ENCODE peak calls at places on chromosomes 7 and 10, in six cellular contexts. N is A549, D is HCT116, H is K562, Z is IMR-90, U is suprapubic skin. V is an unnamed sample.
A peak's percentile ranks its signal among the peaks of the same experiment; 100 is the strongest.

GRCh38 chr7:4823442-4824119 is 38.2 kb downstream of the PAPOLB start:
- DNase-seq in N (no peak), D (no peak), H (no peak), Z (no peak), U (peak; percentile 71), V (peak; percentile 44)

GRCh38 chr10:102542800-102543418 is 39.1 kb downstream of the SUFU start:
- DNase-seq in N (no peak), D (no peak), H (no peak), Z (peak; percentile 89), U (no peak), V (no peak)

GRCh38 chr10:3411044-3411443 is 238.5 kb upstream of the PITRM1 start:
- DNase-seq in N (no peak), D (no peak), H (no peak), Z (no peak), U (no peak), V (no peak)

GRCh38 chr10:90018819-90019218 is 317.4 kb downstream of the KIF20B start:
- DNase-seq in N (no peak), D (no peak), H (no peak), Z (no peak), U (no peak), V (no peak)

GRCh38 chr10:103086799-103087198 is 106.3 kb downstream of the NT5C2 start:
- DNase-seq in N (no peak), D (no peak), H (no peak), Z (no peak), U (no peak), V (no peak)

GRCh38 chr10:130300608-130301025 is 164.4 kb downstream of the GLRX3 start:
- DNase-seq in N (no peak), D (no peak), H (no peak), Z (no peak), U (no peak), V (peak; percentile 82)

GRCh38 chr7:47719675-47720074 is 137.8 kb upstream of the TNS3 start:
- DNase-seq in N (no peak), D (no peak), H (no peak), Z (no peak), U (no peak), V (no peak)

GRCh38 chr10:29731760-29732159 is 97.0 kb upstream of the SVIL start:
- DNase-seq in N (no peak), D (no peak), H (no peak), Z (no peak), U (no peak), V (no peak)

GRCh38 chr7:134140889-134141867 is 14.0 kb downstream of the LRGUK start:
- DNase-seq in N (peak; percentile 93), D (peak; percentile 15), H (peak; percentile 89), Z (peak; percentile 51), U (no peak), V (peak; percentile 54)

GRCh38 chr10:73119952-73120351 is 9.7 kb downstream of the NUDT13 start:
- DNase-seq in N (no peak), D (no peak), H (no peak), Z (no peak), U (no peak), V (no peak)

GRCh38 chr10:44016589-44017482 is 368.1 kb downstream of the CXCL12 start:
- DNase-seq in N (no peak), D (no peak), H (no peak), Z (peak; percentile 21), U (no peak), V (no peak)

GRCh38 chr7:36396150-36396549 is 6.5 kb downstream of the ANLN start:
- DNase-seq in N (no peak), D (no peak), H (no peak), Z (peak; percentile 75), U (no peak), V (no peak)

GRCh38 chr7:70093496-70093895 is 495.2 kb downstream of the AUTS2 start:
- DNase-seq in N (peak; percentile 3), D (no peak), H (no peak), Z (no peak), U (no peak), V (no peak)

GRCh38 chr7:42445691-42446090 is 208.7 kb upstream of the GLI3 start:
- DNase-seq in N (no peak), D (no peak), H (no peak), Z (no peak), U (no peak), V (no peak)

GRCh38 chr10:88207121-88207546 is 343.7 kb downstream of the PTEN start:
- DNase-seq in N (no peak), D (no peak), H (no peak), Z (no peak), U (no peak), V (no peak)

GRCh38 chr10:90051474-90051873 is 350.1 kb downstream of the KIF20B start:
- DNase-seq in N (no peak), D (no peak), H (no peak), Z (no peak), U (no peak), V (peak; percentile 28)

GRCh38 chr7:140876519-140877248 is 48.0 kb downstream of the BRAF start:
- DNase-seq in N (no peak), D (no peak), H (no peak), Z (peak; percentile 82), U (no peak), V (no peak)

GRCh38 chr10:79449181-79450146 is 4.0 kb upstream of the ZCCHC24 start:
- DNase-seq in N (no peak), D (no peak), H (no peak), Z (no peak), U (peak; percentile 61), V (peak; percentile 13)

GRCh38 chr7:10974717-10975032 is 1.0 kb downstream of the PHF14 start:
- DNase-seq in N (peak; percentile 6), D (no peak), H (no peak), Z (no peak), U (no peak), V (no peak)

GRCh38 chr7:120842131-120842621 is 15.8 kb downstream of the TSPAN12 start:
- DNase-seq in N (no peak), D (no peak), H (no peak), Z (no peak), U (no peak), V (no peak)

GRCh38 chr7:129853661-129854268 is 99.0 kb downstream of the UBE2H start:
- DNase-seq in N (no peak), D (peak; percentile 37), H (no peak), Z (no peak), U (no peak), V (no peak)
- H3K27ac ChIP-seq in N (peak overlapping the region; percentile 48), D (peak overlapping the region; percentile 97), H (no peak overlapping the region), Z (peak overlapping the region; percentile 74), U (peak overlapping the region; percentile 1), V (peak overlapping the region; percentile 12)

GRCh38 chr10:35422236-35422635 is 85.9 kb downstream of the CCNY start:
- DNase-seq in N (no peak), D (no peak), H (no peak), Z (peak; percentile 27), U (no peak), V (no peak)
- H3K4me1 ChIP-seq in N (peaks cover 83% of the 10 kb centered on the region), D (peaks cover 27% of the 10 kb centered on the region), H (no peaks in the 10 kb centered on the region), Z (peaks cover 33% of the 10 kb centered on the region), U (peaks cover 56% of the 10 kb centered on the region), V (peaks cover 60% of the 10 kb centered on the region)

DNA sequence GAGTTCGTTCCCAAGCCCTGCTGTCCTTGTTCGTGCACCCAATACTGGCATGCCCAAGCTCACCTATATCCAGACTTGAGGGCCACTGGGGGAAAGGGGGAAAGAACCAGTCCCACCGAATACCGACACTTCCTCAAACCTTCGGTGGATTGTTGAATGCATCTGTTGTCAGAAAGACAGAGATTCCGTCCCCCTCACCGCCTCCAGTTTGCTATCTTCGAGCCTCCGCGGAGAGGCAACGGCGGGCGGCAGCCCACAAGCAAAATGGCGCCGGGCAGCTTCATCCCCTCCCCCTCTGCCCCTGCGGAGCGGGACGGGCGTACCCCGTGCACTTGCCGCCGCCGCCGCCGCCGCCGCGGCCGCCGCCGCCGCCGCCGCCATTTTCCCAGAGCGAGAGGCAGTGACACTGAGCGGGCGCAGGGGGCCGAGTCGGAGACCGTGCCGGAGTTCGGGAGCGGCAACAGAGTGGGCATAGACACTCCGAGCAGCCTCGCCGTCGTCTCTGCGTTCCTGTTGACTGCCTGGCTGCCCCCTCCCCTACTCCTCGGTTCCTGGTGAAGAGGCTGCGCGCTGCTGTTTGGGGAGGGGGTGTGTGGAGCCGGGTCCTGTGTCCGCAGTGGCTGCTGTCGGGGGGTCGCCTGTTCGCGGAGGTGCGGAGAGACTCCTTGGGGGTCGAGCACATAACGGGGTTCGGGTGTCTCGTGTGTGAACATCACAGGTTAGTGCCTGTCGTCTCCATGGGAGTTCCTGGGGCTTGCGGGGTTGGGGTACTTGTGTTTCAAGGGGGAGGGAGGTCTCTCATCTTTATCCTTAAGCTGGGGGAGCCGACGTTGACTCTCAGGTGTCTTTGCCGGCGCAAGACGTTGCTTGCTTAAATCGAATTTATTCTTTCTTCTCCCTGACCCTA is at the start of gene KMT2E:
- DNase-seq in N (peak; percentile 64), D (peak; percentile 57), H (peak; percentile 91), Z (peak; percentile 77), U (peak; percentile 94), V (peak; percentile 93)
- TF ChIP-seq POLR2A in N (peak; percentile 45), D (peak; percentile 41), H (no peak), Z (no peak), U (peak; percentile 56), V (peak; percentile 40)

DNA sequence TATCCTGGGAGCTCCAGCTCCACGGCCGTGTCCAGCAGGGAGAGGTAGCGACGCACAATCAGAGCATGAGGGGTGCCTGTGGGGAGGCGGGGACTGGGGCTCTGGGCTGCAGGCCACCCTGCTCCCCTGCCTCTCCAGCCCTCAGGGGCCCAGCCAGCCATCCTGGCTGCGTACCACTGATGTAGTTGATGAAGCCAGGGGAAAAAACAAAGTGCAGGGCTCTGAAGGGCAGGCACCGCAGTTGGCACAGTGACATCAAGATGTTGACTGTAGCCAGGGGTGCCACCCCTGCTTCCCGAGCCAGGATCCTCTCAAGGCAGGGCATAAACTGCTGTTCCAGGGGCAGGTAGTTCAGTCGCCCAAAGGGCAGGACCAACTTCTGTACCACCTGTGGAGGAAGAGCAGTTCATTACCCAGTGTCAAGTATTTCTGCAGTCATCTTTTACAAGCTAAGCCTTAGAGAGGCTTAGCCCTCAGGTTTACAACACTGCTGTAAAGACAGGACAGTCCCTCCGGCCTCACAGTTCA is 2.8 kb downstream of the FASTK start:
- DNase-seq in N (no peak), D (no peak), H (no peak), Z (no peak), U (no peak), V (no peak)
- H3K27ac ChIP-seq in N (no peak overlapping the region), D (peak overlapping the region; percentile 94), H (peak overlapping the region; percentile 1), Z (no peak overlapping the region), U (peak overlapping the region; percentile 20), V (no peak overlapping the region)

GRCh38 chr10:125035588-125036298 is 93.8 kb downstream of the ZRANB1 start:
- DNase-seq in N (no peak), D (no peak), H (no peak), Z (no peak), U (no peak), V (no peak)

GRCh38 chr10:125041856-125042506 is 100.1 kb downstream of the ZRANB1 start:
- DNase-seq in N (no peak), D (no peak), H (no peak), Z (no peak), U (no peak), V (no peak)

GRCh38 chr10:125038637-125039036 is 96.7 kb downstream of the ZRANB1 start:
- DNase-seq in N (peak; percentile 38), D (peak; percentile 74), H (no peak), Z (no peak), U (no peak), V (peak; percentile 77)

GRCh38 chr10:125037145-125037544 is 95.2 kb downstream of the ZRANB1 start:
- DNase-seq in N (peak; percentile 91), D (peak; percentile 85), H (no peak), Z (peak; percentile 80), U (no peak), V (no peak)

GRCh38 chr10:125039354-125039769 is 97.4 kb downstream of the ZRANB1 start:
- DNase-seq in N (no peak), D (no peak), H (no peak), Z (no peak), U (no peak), V (no peak)
- H3K4me1 ChIP-seq in N (peaks cover 74% of the 10 kb centered on the region), D (peaks cover 85% of the 10 kb centered on the region), H (no peaks in the 10 kb centered on the region), Z (peaks cover 37% of the 10 kb centered on the region), U (peaks cover 27% of the 10 kb centered on the region), V (peaks cover 19% of the 10 kb centered on the region)

GRCh38 chr7:131007439-131008330 is 273.7 kb upstream of the KLF14 start:
- DNase-seq in N (peak; percentile 79), D (peak; percentile 85), H (peak; percentile 76), Z (peak; percentile 79), U (peak; percentile 86), V (peak; percentile 61)
- TF ChIP-seq POLR2A in N (no peak), D (no peak), H (no peak), Z (no peak), U (no peak), V (no peak)